ENCODE peak calls at places on chromosome 14, in seven cellular contexts. One of them, this sample, is unnamed.

GRCh38 chr14:53601409-53601808 is 355.2 kb downstream of the BMP4 start:
- DNase-seq in SK-N-SH: no peak
- DNase-seq in PC-3: no peak
- DNase-seq in HCT116: no peak
- DNase-seq in OCI-LY7: no peak
- DNase-seq in GM23338: peak; percentile 26
- DNase-seq in Karpas-422: no peak
- DNase-seq in this sample: no peak

GRCh38 chr14:105300542-105301102 is at the start of gene BRF1:
- DNase-seq in OCI-LY7: peak; percentile 92
- DNase-seq in HCT116: peak; percentile 85
- DNase-seq in Karpas-422: peak; percentile 96
- DNase-seq in GM23338: peak; percentile 95
- DNase-seq in PC-3: peak; percentile 84
- DNase-seq in SK-N-SH: peak; percentile 97
- DNase-seq in this sample: peak; percentile 96

GRCh38 chr14:61121293-61121897 is 140.3 kb downstream of the SLC38A6 start:
- DNase-seq in PC-3: no peak
- DNase-seq in HCT116: no peak
- DNase-seq in SK-N-SH: no peak
- DNase-seq in OCI-LY7: no peak
- DNase-seq in Karpas-422: peak; percentile 83
- DNase-seq in GM23338: no peak
- DNase-seq in this sample: no peak

GRCh38 chr14:25032092-25032784 is 17.7 kb downstream of the STXBP6 start:
- DNase-seq in SK-N-SH: no peak
- DNase-seq in Karpas-422: peak; percentile 73
- DNase-seq in PC-3: no peak
- DNase-seq in HCT116: no peak
- DNase-seq in GM23338: peak; percentile 65
- DNase-seq in OCI-LY7: peak; percentile 2
- DNase-seq in this sample: no peak

GRCh38 chr14:55015006-55015405 is 11.9 kb downstream of the WDHD1 start:
- DNase-seq in HCT116: no peak
- DNase-seq in OCI-LY7: no peak
- DNase-seq in PC-3: peak; percentile 59
- DNase-seq in SK-N-SH: no peak
- DNase-seq in Karpas-422: no peak
- DNase-seq in GM23338: no peak
- DNase-seq in this sample: no peak

GRCh38 chr14:62532186-62532585 is 513.1 kb downstream of the KCNH5 start:
- DNase-seq in OCI-LY7: no peak
- DNase-seq in SK-N-SH: no peak
- DNase-seq in Karpas-422: no peak
- DNase-seq in HCT116: no peak
- DNase-seq in PC-3: peak; percentile 39
- DNase-seq in GM23338: no peak
- DNase-seq in this sample: no peak

GRCh38 chr14:72888636-72889201 is 5.2 kb downstream of the DPF3 start:
- DNase-seq in Karpas-422: no peak
- DNase-seq in PC-3: no peak
- DNase-seq in OCI-LY7: no peak
- DNase-seq in HCT116: no peak
- DNase-seq in SK-N-SH: no peak
- DNase-seq in GM23338: no peak
- DNase-seq in this sample: peak; percentile 19

GRCh38 chr14:56590535-56590951 is 10.9 kb downstream of the TMEM260 start:
- DNase-seq in GM23338: peak; percentile 49
- DNase-seq in OCI-LY7: no peak
- DNase-seq in SK-N-SH: peak; percentile 29
- DNase-seq in PC-3: no peak
- DNase-seq in HCT116: no peak
- DNase-seq in Karpas-422: no peak
- DNase-seq in this sample: no peak

GRCh38 chr14:59215353-59215752 is 26.9 kb downstream of the DAAM1 start:
- DNase-seq in GM23338: no peak
- DNase-seq in HCT116: no peak
- DNase-seq in OCI-LY7: no peak
- DNase-seq in PC-3: no peak
- DNase-seq in SK-N-SH: no peak
- DNase-seq in Karpas-422: no peak
- DNase-seq in this sample: peak; percentile 69

GRCh38 chr14:51298895-51299294 is 58.8 kb downstream of the TMX1 start:
- DNase-seq in PC-3: peak; percentile 18
- DNase-seq in Karpas-422: no peak
- DNase-seq in HCT116: no peak
- DNase-seq in SK-N-SH: no peak
- DNase-seq in GM23338: no peak
- DNase-seq in OCI-LY7: no peak
- DNase-seq in this sample: peak; percentile 30

GRCh38 chr14:104131968-104132732 is 6.2 kb upstream of the KIF26A start:
- DNase-seq in OCI-LY7: no peak
- DNase-seq in PC-3: no peak
- DNase-seq in HCT116: no peak
- DNase-seq in Karpas-422: no peak
- DNase-seq in SK-N-SH: no peak
- DNase-seq in GM23338: no peak
- DNase-seq in this sample: no peak

GRCh38 chr14:80390911-80391310 is 179.6 kb upstream of the DIO2 start:
- DNase-seq in OCI-LY7: no peak
- DNase-seq in Karpas-422: no peak
- DNase-seq in PC-3: peak; percentile 97
- DNase-seq in GM23338: peak; percentile 57
- DNase-seq in HCT116: no peak
- DNase-seq in SK-N-SH: no peak
- DNase-seq in this sample: peak; percentile 51

GRCh38 chr14:77140937-77141591 is 527 bp downstream of the ZDHHC22 start:
- DNase-seq in GM23338: peak; percentile 87
- DNase-seq in SK-N-SH: peak; percentile 94
- DNase-seq in OCI-LY7: no peak
- DNase-seq in HCT116: no peak
- DNase-seq in PC-3: peak; percentile 49
- DNase-seq in Karpas-422: no peak
- DNase-seq in this sample: peak; percentile 56

GRCh38 chr14:95478818-95479217 is 37.6 kb downstream of the SYNE3 start:
- DNase-seq in GM23338: no peak
- DNase-seq in HCT116: no peak
- DNase-seq in PC-3: no peak
- DNase-seq in SK-N-SH: no peak
- DNase-seq in OCI-LY7: no peak
- DNase-seq in Karpas-422: no peak
- DNase-seq in this sample: no peak

GRCh38 chr14:95479494-95479893 is 37.0 kb downstream of the SYNE3 start:
- DNase-seq in SK-N-SH: no peak
- DNase-seq in PC-3: no peak
- DNase-seq in GM23338: no peak
- DNase-seq in Karpas-422: no peak
- DNase-seq in OCI-LY7: no peak
- DNase-seq in HCT116: no peak
- DNase-seq in this sample: no peak

GRCh38 chr14:95481391-95482022 is 34.9 kb downstream of the SYNE3 start:
- DNase-seq in GM23338: no peak
- DNase-seq in OCI-LY7: no peak
- DNase-seq in Karpas-422: no peak
- DNase-seq in HCT116: no peak
- DNase-seq in SK-N-SH: peak; percentile 69
- DNase-seq in PC-3: no peak
- DNase-seq in this sample: no peak

GRCh38 chr14:95480109-95480886 is 36.2 kb downstream of the SYNE3 start:
- DNase-seq in SK-N-SH: no peak
- DNase-seq in HCT116: no peak
- DNase-seq in GM23338: no peak
- DNase-seq in OCI-LY7: no peak
- DNase-seq in Karpas-422: no peak
- DNase-seq in PC-3: peak; percentile 58
- DNase-seq in this sample: peak; percentile 91

GRCh38 chr14:95480887-95481226 is 35.6 kb downstream of the SYNE3 start:
- DNase-seq in OCI-LY7: no peak
- DNase-seq in Karpas-422: no peak
- DNase-seq in SK-N-SH: no peak
- DNase-seq in HCT116: no peak
- DNase-seq in PC-3: no peak
- DNase-seq in GM23338: peak; percentile 35
- DNase-seq in this sample: no peak
- H3K4me1 ChIP-seq in OCI-LY7: peaks cover 34% of the 10 kb centered on the region
- H3K4me1 ChIP-seq in Karpas-422: peaks cover 7% of the 10 kb centered on the region
- H3K4me1 ChIP-seq in SK-N-SH: peaks cover 18% of the 10 kb centered on the region
- H3K4me1 ChIP-seq in HCT116: peaks cover 58% of the 10 kb centered on the region
- H3K4me1 ChIP-seq in PC-3: peaks cover 28% of the 10 kb centered on the region
- H3K4me1 ChIP-seq in GM23338: no peaks in the 10 kb centered on the region
- H3K4me1 ChIP-seq in this sample: peaks cover 28% of the 10 kb centered on the region

DNA sequence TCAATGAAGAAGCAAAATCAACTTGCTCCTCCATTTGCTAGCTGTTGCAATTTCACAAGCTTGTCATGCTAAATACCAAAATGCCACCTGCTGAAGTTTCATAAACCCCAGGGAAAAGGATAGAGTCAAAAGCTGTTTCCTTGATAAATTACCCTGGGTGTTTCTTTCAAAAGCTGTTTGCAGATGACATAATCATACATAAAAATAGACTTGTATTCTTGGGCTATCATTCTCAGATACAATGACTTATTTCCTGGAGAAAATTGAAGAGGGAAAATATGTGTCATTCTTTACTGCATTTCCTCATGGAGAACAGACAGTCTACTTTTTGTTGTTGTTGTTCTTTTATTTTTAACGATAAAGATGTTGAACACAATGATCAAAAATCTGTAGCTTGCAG is 119.2 kb downstream of the GALC start:
- DNase-seq in SK-N-SH: no peak
- DNase-seq in PC-3: no peak
- DNase-seq in Karpas-422: no peak
- DNase-seq in OCI-LY7: no peak
- DNase-seq in GM23338: no peak
- DNase-seq in HCT116: no peak
- DNase-seq in this sample: peak; percentile 57
- H3K9me2 ChIP-seq in SK-N-SH: no peaks in the 10 kb centered on the region
- H3K9me2 ChIP-seq in PC-3: no peaks in the 10 kb centered on the region
- H3K9me2 ChIP-seq in Karpas-422: no peaks in the 10 kb centered on the region
- H3K9me2 ChIP-seq in OCI-LY7: no peaks in the 10 kb centered on the region
- H3K9me2 ChIP-seq in GM23338: peaks cover 3% of the 10 kb centered on the region
- H3K9me2 ChIP-seq in HCT116: no peaks in the 10 kb centered on the region
- H3K9me2 ChIP-seq in this sample: no peaks in the 10 kb centered on the region

GRCh38 chr14:34204774-34205173 is 253.9 kb upstream of the EGLN3 start:
- DNase-seq in HCT116: no peak
- DNase-seq in Karpas-422: no peak
- DNase-seq in OCI-LY7: no peak
- DNase-seq in SK-N-SH: no peak
- DNase-seq in PC-3: no peak
- DNase-seq in GM23338: no peak
- DNase-seq in this sample: peak; percentile 27
- H3K4me2 ChIP-seq in HCT116: no peak overlapping the region
- H3K4me2 ChIP-seq in Karpas-422: no peak overlapping the region
- H3K4me2 ChIP-seq in OCI-LY7: no peak overlapping the region
- H3K4me2 ChIP-seq in SK-N-SH: no peak overlapping the region
- H3K4me2 ChIP-seq in PC-3: no peak overlapping the region
- H3K4me2 ChIP-seq in GM23338: no peak overlapping the region
- H3K4me2 ChIP-seq in this sample: no peak overlapping the region

GRCh38 chr14:99735189-99736135 is 51.4 kb downstream of the CYP46A1 start:
- DNase-seq in OCI-LY7: no peak
- DNase-seq in HCT116: no peak
- DNase-seq in PC-3: no peak
- DNase-seq in SK-N-SH: no peak
- DNase-seq in Karpas-422: no peak
- DNase-seq in GM23338: no peak
- DNase-seq in this sample: no peak
- H3K4me1 ChIP-seq in OCI-LY7: no peaks in the 10 kb centered on the region
- H3K4me1 ChIP-seq in HCT116: peaks cover 20% of the 10 kb centered on the region
- H3K4me1 ChIP-seq in PC-3: peaks cover 14% of the 10 kb centered on the region
- H3K4me1 ChIP-seq in SK-N-SH: no peaks in the 10 kb centered on the region
- H3K4me1 ChIP-seq in Karpas-422: no peaks in the 10 kb centered on the region
- H3K4me1 ChIP-seq in GM23338: peaks cover 5% of the 10 kb centered on the region
- H3K4me1 ChIP-seq in this sample: no peaks in the 10 kb centered on the region

DNA sequence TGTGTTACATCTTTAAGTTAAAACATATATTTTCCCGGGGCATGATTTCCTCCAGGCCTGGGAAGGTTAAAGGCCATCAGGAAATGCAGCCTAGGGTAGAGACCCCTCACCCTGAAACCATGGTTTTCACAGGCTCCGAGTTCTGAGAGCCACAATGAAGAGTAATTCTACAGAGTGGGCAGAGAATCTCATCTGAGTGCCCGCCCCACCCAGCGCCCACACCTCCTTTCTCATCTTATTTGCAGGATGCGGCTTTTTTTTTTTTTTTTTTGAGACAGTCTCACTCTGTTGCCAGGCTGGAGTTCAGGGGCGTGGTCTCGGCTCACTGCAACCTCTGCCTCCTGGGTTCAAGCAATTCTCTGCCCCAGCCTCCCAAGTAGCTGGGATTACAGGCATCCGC is 170.7 kb downstream of the FOXN3 start:
- DNase-seq in Karpas-422: no peak
- DNase-seq in PC-3: no peak
- DNase-seq in SK-N-SH: no peak
- DNase-seq in OCI-LY7: no peak
- DNase-seq in GM23338: no peak
- DNase-seq in HCT116: no peak
- DNase-seq in this sample: no peak
- H3K9me2 ChIP-seq in Karpas-422: no peaks in the 10 kb centered on the region
- H3K9me2 ChIP-seq in PC-3: no peaks in the 10 kb centered on the region
- H3K9me2 ChIP-seq in SK-N-SH: no peaks in the 10 kb centered on the region
- H3K9me2 ChIP-seq in OCI-LY7: no peaks in the 10 kb centered on the region
- H3K9me2 ChIP-seq in GM23338: no peaks in the 10 kb centered on the region
- H3K9me2 ChIP-seq in HCT116: no peaks in the 10 kb centered on the region
- H3K9me2 ChIP-seq in this sample: no peaks in the 10 kb centered on the region